ENCODE peak calls at places on chromosomes 7 and 10, in seven cellular contexts. M is AG10803, P is heart left ventricle, X is transverse colon, N is upper lobe of right lung, A is foreskin fibroblast, K is choroid plexus epithelial cell. F is an unnamed sample.
A peak's percentile ranks its signal among the peaks of the same experiment; 100 is the strongest.

GRCh38 chr7:156003220-156004162 is 191.2 kb upstream of the SHH start:
- DNase-seq in M (no peak), P (no peak), X (no peak), N (no peak), A (no peak), K (no peak), F (no peak)

GRCh38 chr7:29319719-29320521 is 125.3 kb downstream of the CHN2 start:
- DNase-seq in M (peak; percentile 24), P (no peak), X (no peak), N (no peak), A (peak; percentile 29), K (no peak), F (no peak)

GRCh38 chr7:123220396-123220795 is 20.6 kb upstream of the SLC13A1 start:
- DNase-seq in M (no peak), P (no peak), X (no peak), N (no peak), A (no peak), K (peak; percentile 92), F (peak; percentile 45)

GRCh38 chr7:17289074-17289665 is 9.3 kb upstream of the AHR start:
- DNase-seq in M (no peak), P (peak; percentile 59), X (no peak), N (no peak), A (peak; percentile 51), K (peak; percentile 92), F (peak; percentile 27)

GRCh38 chr10:120432209-120432608 is 24.8 kb upstream of the PLPP4 start:
- DNase-seq in M (peak; percentile 25), P (no peak), X (no peak), N (no peak), A (no peak), K (peak; percentile 47), F (no peak)

GRCh38 chr7:47100815-47101435 is 481.0 kb downstream of the TNS3 start:
- DNase-seq in M (peak; percentile 66), P (peak; percentile 37), X (peak; percentile 66), N (peak; percentile 80), A (peak; percentile 52), K (peak; percentile 84), F (peak; percentile 69)

GRCh38 chr7:151735854-151736402 is 141.0 kb downstream of the PRKAG2 start:
- DNase-seq in M (no peak), P (no peak), X (no peak), N (no peak), A (no peak), K (no peak), F (no peak)

GRCh38 chr7:19143930-19144574 is 1.2 kb downstream of the FERD3L start:
- DNase-seq in M (no peak), P (no peak), X (no peak), N (no peak), A (no peak), K (no peak), F (no peak)

GRCh38 chr10:73110345-73110849 is at the start of gene NUDT13:
- DNase-seq in M (peak; percentile 76), P (peak; percentile 79), X (peak; percentile 72), N (no peak), A (peak; percentile 82), K (peak; percentile 85), F (peak; percentile 76)

GRCh38 chr10:126061526-126061925 is 165.2 kb downstream of the FANK1 start:
- DNase-seq in M (peak; percentile 25), P (no peak), X (no peak), N (no peak), A (no peak), K (no peak), F (no peak)

GRCh38 chr7:128137096-128137655 is 103.9 kb upstream of the LEP start:
- DNase-seq in M (peak; percentile 83), P (no peak), X (no peak), N (no peak), A (peak; percentile 79), K (peak; percentile 39), F (peak; percentile 44)

GRCh38 chr7:18119985-18120384 is 92.3 kb upstream of the PRPS1L1 start:
- DNase-seq in M (peak; percentile 9), P (no peak), X (no peak), N (no peak), A (peak; percentile 21), K (peak; percentile 25), F (peak; percentile 20)

GRCh38 chr7:1070544-1071342 is 17.2 kb upstream of the GPER1 start:
- DNase-seq in M (no peak), P (no peak), X (no peak), N (no peak), A (no peak), K (no peak), F (no peak)

GRCh38 chr7:1065263-1066260 is 21.2 kb downstream of the GPR146 start:
- DNase-seq in M (peak; percentile 62), P (peak; percentile 84), X (peak; percentile 88), N (peak; percentile 92), A (peak; percentile 89), K (peak; percentile 76), F (peak; percentile 61)

GRCh38 chr7:1068656-1069055 is 19.3 kb upstream of the GPER1 start:
- DNase-seq in M (no peak), P (no peak), X (no peak), N (no peak), A (no peak), K (no peak), F (no peak)

GRCh38 chr7:1064581-1064980 is 20.2 kb downstream of the GPR146 start:
- DNase-seq in M (no peak), P (no peak), X (no peak), N (no peak), A (no peak), K (no peak), F (no peak)

GRCh38 chr7:1068013-1068412 is 19.9 kb upstream of the GPER1 start:
- DNase-seq in M (no peak), P (no peak), X (no peak), N (no peak), A (no peak), K (no peak), F (no peak)
- TF ChIP-seq CTCF in M (no peak), P (no peak), X (no peak), N (no peak), A (no peak), K (no peak), F (no peak)

GRCh38 chr10:4824791-4825310 is 1.2 kb upstream of the AKR1E2 start:
- DNase-seq in M (no peak), P (no peak), X (no peak), N (no peak), A (no peak), K (no peak), F (no peak)

GRCh38 chr10:4825868-4826787 is at the start of gene AKR1E2:
- DNase-seq in M (peak; percentile 98), P (peak; percentile 95), X (peak; percentile 77), N (peak; percentile 96), A (peak; percentile 95), K (peak; percentile 99), F (peak; percentile 95)

GRCh38 chr10:4828005-4828404 is 2.0 kb downstream of the AKR1E2 start:
- DNase-seq in M (no peak), P (no peak), X (no peak), N (no peak), A (no peak), K (no peak), F (no peak)

GRCh38 chr10:4826788-4827324 is 849 bp downstream of the AKR1E2 start:
- DNase-seq in M (no peak), P (no peak), X (no peak), N (no peak), A (no peak), K (no peak), F (no peak)

GRCh38 chr10:4825456-4825867 is 545 bp upstream of the AKR1E2 start:
- DNase-seq in M (no peak), P (no peak), X (no peak), N (no peak), A (no peak), K (no peak), F (no peak)
- H3K4me3 ChIP-seq in M (peak overlapping the region; percentile 64), P (peak overlapping the region; percentile 70), X (no peak overlapping the region), N (peak overlapping the region; percentile 65), A (peak overlapping the region; percentile 60), K (peak overlapping the region; percentile 65), F (peak overlapping the region; percentile 55)

DNA sequence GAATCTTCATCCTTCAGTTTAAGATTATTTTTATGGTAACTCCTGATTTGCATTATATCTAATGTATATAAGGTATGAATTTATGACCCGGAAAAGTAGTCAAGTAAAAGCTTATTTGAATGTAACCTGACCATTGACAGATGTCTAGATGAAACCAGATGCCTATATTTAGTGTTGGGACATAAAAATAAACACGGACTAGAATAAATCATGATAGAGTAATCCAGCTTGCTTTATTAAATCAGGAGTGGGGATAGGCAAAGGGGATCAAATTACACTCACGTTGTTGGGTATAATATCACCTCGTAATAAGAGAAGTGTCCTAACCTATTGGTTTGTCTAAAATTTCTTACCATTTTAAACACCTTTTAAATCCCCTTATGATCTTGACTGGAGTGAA is 244.6 kb downstream of the AGMO start:
- DNase-seq in M (no peak), P (no peak), X (no peak), N (no peak), A (no peak), K (no peak), F (no peak)
- TF ChIP-seq CTCF in M (no peak), P (no peak), X (no peak), N (no peak), A (no peak), K (no peak), F (no peak)

GRCh38 chr10:86759073-86759672 is 2.8 kb downstream of the BMPR1A start:
- DNase-seq in M (peak; percentile 40), P (no peak), X (no peak), N (no peak), A (no peak), K (peak; percentile 48), F (no peak)
- H3K4me3 ChIP-seq in M (peak overlapping the region; percentile 75), P (peak overlapping the region; percentile 81), X (no peak overlapping the region), N (peak overlapping the region; percentile 59), A (peak overlapping the region; percentile 88), K (peak overlapping the region; percentile 80), F (peak overlapping the region; percentile 1)

GRCh38 chr7:73557397-73558257 is at the start of gene BCL7B:
- DNase-seq in M (peak; percentile 50), P (peak; percentile 77), X (peak; percentile 80), N (peak; percentile 91), A (peak; percentile 88), K (peak; percentile 58), F (peak; percentile 47)
- TF ChIP-seq CTCF in M (no peak), P (no peak), X (no peak), N (no peak), A (no peak), K (no peak), F (no peak)

GRCh38 chr10:63766766-63767505 is 245.7 kb downstream of the REEP3 start:
- DNase-seq in M (peak; percentile 92), P (no peak), X (no peak), N (no peak), A (peak; percentile 29), K (peak; percentile 97), F (peak; percentile 63)
- H3K4me3 ChIP-seq in M (no peak overlapping the region), P (no peak overlapping the region), X (no peak overlapping the region), N (no peak overlapping the region), A (no peak overlapping the region), K (no peak overlapping the region), F (no peak overlapping the region)

GRCh38 chr10:101161494-101162299 is 30.6 kb downstream of the TLX1 start:
- DNase-seq in M (peak; percentile 65), P (peak; percentile 58), X (peak; percentile 72), N (peak; percentile 74), A (peak; percentile 86), K (peak; percentile 85), F (peak; percentile 71)
- TF ChIP-seq CTCF in M (peak; percentile 96), P (peak; percentile 99), X (peak; percentile 95), N (peak; percentile 99), A (peak; percentile 94), K (peak; percentile 98), F (peak; percentile 92)

GRCh38 chr7:141074997-141075396 is 1.1 kb downstream of the TMEM178B start:
- DNase-seq in M (no peak), P (no peak), X (no peak), N (no peak), A (no peak), K (no peak), F (no peak)
- H3K4me3 ChIP-seq in M (no peak overlapping the region), P (peak overlapping the region; percentile 59), X (no peak overlapping the region), N (peak overlapping the region; percentile 52), A (no peak overlapping the region), K (no peak overlapping the region), F (no peak overlapping the region)

F was measured in fibroblast of mammary gland.